ENCODE peak calls at places on chromosomes 5 and 9, in eight cellular contexts. N is A549, M is HCT116, H is endothelial cell of umbilical vein, Y is sigmoid colon, J is HepG2, T is heart left ventricle, I is uterus. Z is an unnamed sample.

GRCh38 chr9:36592801-36593583 is 20.3 kb downstream of the MELK start:
- DNase-seq in N (no peak), M (no peak), H (peak; percentile 11), Y (no peak), J (no peak), T (no peak), I (no peak), Z (no peak)

GRCh38 chr5:160629007-160629402 is 207.3 kb downstream of the PTTG1 start:
- DNase-seq in N (no peak), M (no peak), H (no peak), Y (no peak), J (no peak), T (no peak), I (no peak), Z (no peak)

GRCh38 chr5:168177831-168178450 is 113.5 kb upstream of the WWC1 start:
- DNase-seq in N (no peak), M (no peak), H (no peak), Y (peak; percentile 70), J (no peak), T (peak; percentile 65), I (no peak), Z (no peak)

GRCh38 chr5:3216386-3216785 is 379.2 kb upstream of the IRX1 start:
- DNase-seq in N (no peak), M (no peak), H (no peak), Y (no peak), J (no peak), T (no peak), I (no peak), Z (no peak)

GRCh38 chr5:101306391-101307137 is 403.5 kb upstream of the ST8SIA4 start:
- DNase-seq in N (peak; percentile 53), M (peak; percentile 6), H (no peak), Y (no peak), J (no peak), T (no peak), I (no peak), Z (no peak)

GRCh38 chr9:101399641-101399965 is 952 bp downstream of the ZNF189 start:
- DNase-seq in N (no peak), M (no peak), H (no peak), Y (no peak), J (no peak), T (no peak), I (no peak), Z (no peak)

GRCh38 chr5:171630047-171630669 is 155.5 kb upstream of the SMIM23 start:
- DNase-seq in N (peak; percentile 71), M (peak; percentile 41), H (peak; percentile 61), Y (peak; percentile 59), J (no peak), T (peak; percentile 83), I (peak; percentile 50), Z (no peak)

GRCh38 chr5:131379071-131379538 is 115.3 kb downstream of the CDC42SE2 start:
- DNase-seq in N (peak; percentile 23), M (no peak), H (no peak), Y (no peak), J (peak; percentile 26), T (no peak), I (no peak), Z (no peak)

GRCh38 chr9:101072259-101072658 is 43.7 kb downstream of the PLPPR1 start:
- DNase-seq in N (no peak), M (no peak), H (no peak), Y (no peak), J (no peak), T (no peak), I (no peak), Z (no peak)

GRCh38 chr5:154993461-154993860 is 20.1 kb upstream of the KIF4B start:
- DNase-seq in N (no peak), M (no peak), H (no peak), Y (no peak), J (no peak), T (no peak), I (no peak), Z (no peak)

GRCh38 chr5:157026789-157027424 is 32.0 kb downstream of the HAVCR1 start:
- DNase-seq in N (peak; percentile 38), M (peak; percentile 37), H (no peak), Y (no peak), J (no peak), T (no peak), I (no peak), Z (no peak)

GRCh38 chr9:128252317-128253139 is 23.3 kb downstream of the GOLGA2 start:
- DNase-seq in N (no peak), M (no peak), H (no peak), Y (no peak), J (no peak), T (no peak), I (no peak), Z (no peak)

GRCh38 chr9:128254362-128254761 is 21.4 kb downstream of the GOLGA2 start:
- DNase-seq in N (no peak), M (no peak), H (no peak), Y (no peak), J (no peak), T (no peak), I (no peak), Z (no peak)

GRCh38 chr9:128251701-128252100 is 24.1 kb downstream of the GOLGA2 start:
- DNase-seq in N (no peak), M (no peak), H (peak; percentile 45), Y (no peak), J (no peak), T (no peak), I (no peak), Z (no peak)

GRCh38 chr9:128253991-128254346 is 21.8 kb downstream of the GOLGA2 start:
- DNase-seq in N (no peak), M (no peak), H (no peak), Y (no peak), J (no peak), T (no peak), I (no peak), Z (no peak)

GRCh38 chr9:128253140-128253990 is 22.4 kb downstream of the GOLGA2 start:
- DNase-seq in N (no peak), M (no peak), H (no peak), Y (no peak), J (no peak), T (no peak), I (no peak), Z (no peak)
- H3K4me3 ChIP-seq in N (no peak overlapping the region), M (no peak overlapping the region), H (no peak overlapping the region), Y (no peak overlapping the region), J (peak overlapping the region; percentile 33), T (no peak overlapping the region), I (no peak overlapping the region), Z (no peak overlapping the region)

GRCh38 chr9:111482656-111483418 is 1.3 kb downstream of the ECPAS start:
- DNase-seq in N (peak; percentile 73), M (no peak), H (peak; percentile 50), Y (peak; percentile 88), J (peak; percentile 57), T (peak; percentile 83), I (peak; percentile 70), Z (peak; percentile 96)

GRCh38 chr9:111483862-111484563 is at the start of gene ECPAS:
- DNase-seq in N (peak; percentile 88), M (peak; percentile 63), H (peak; percentile 81), Y (peak; percentile 88), J (peak; percentile 74), T (peak; percentile 86), I (peak; percentile 77), Z (peak; percentile 94)

GRCh38 chr9:111484564-111484878 is 338 bp upstream of the ECPAS start:
- DNase-seq in N (no peak), M (no peak), H (no peak), Y (no peak), J (no peak), T (no peak), I (no peak), Z (no peak)

GRCh38 chr9:111481885-111482636 is 2.1 kb downstream of the ECPAS start:
- DNase-seq in N (peak; percentile 27), M (no peak), H (no peak), Y (no peak), J (peak; percentile 62), T (no peak), I (no peak), Z (no peak)

GRCh38 chr9:111483419-111483861 is 743 bp downstream of the ECPAS start:
- DNase-seq in N (no peak), M (no peak), H (no peak), Y (no peak), J (peak; percentile 6), T (peak; percentile 77), I (no peak), Z (no peak)
- TF ChIP-seq POLR2A in N (no peak), M (peak; percentile 13), H (no peak), Y (no peak), J (peak; percentile 14), T (no peak), I (no peak), Z (no peak)

DNA sequence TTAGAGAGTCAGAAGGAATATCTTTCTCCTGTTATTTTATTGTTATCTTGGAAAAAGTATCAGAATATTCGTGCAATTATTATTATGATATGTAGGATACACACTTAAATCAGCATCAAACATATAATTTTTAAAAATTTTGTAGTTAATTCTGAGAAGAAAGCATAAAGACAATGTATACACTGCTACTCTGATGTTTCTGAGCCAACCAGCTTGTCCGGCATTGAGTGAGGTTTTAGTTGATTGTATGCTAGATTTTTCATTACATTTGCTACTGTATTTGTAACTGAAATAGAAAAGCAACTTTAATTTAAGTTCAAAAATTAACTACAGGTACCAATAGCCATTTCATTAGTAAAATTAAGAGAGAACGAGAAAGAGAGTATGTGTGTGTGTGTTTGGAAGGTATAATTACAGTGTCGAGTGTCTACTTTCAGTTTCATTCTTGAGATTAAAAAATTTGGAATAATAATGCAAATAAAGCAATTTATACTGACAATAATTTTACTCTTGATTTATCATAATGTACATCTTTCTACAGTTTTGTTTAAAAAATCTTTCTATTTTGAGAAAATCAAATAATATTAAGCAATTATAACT is 160.4 kb upstream of the CDH12 start:
- DNase-seq in N (no peak), M (no peak), H (no peak), Y (no peak), J (no peak), T (no peak), I (no peak), Z (no peak)
- H3K4me3 ChIP-seq in N (peak overlapping the region; percentile 31), M (no peak overlapping the region), H (no peak overlapping the region), Y (no peak overlapping the region), J (no peak overlapping the region), T (no peak overlapping the region), I (peak overlapping the region; percentile 1), Z (no peak overlapping the region)

DNA sequence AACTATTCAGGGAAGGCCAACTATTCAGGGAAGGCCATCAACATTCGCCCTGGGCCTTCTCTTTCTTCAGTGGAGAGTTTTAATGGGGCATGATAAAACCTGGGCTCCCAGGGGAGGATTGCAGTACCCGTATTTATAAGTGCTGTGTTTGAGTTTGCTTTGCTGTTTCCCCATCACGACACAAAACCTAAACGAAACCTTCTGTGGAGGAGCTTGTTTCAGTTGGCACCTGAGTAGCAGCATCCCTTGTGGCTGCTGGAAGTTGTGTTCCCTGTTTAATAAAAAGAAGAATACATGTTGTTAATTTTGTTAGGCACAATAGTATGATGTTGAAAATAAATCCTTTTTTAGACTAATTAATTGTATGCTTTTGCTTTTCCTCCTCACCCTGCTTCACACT is 8.3 kb downstream of the WDR31 start:
- DNase-seq in N (no peak), M (no peak), H (no peak), Y (no peak), J (no peak), T (no peak), I (no peak), Z (no peak)
- TF ChIP-seq POLR2A in N (no peak), M (no peak), H (no peak), Y (no peak), J (no peak), T (no peak), I (no peak), Z (no peak)